ENCODE peak calls at places on chromosomes 5 and 9, in four cellular contexts. Y is stimulated activated CD8-positive, alpha-beta memory T cell treated with anti-CD3 and anti-CD28 coated beads, Interleukin-7, amount 100 ng/mL, for 1 hour; C is ELR; K is ACHN. N is an unnamed sample.

GRCh38 chr9:37902804-37903580 is 935 bp downstream of the SLC25A51 start:
- DNase-seq in C (peak), Y (no peak), K (peak), N (peak)

GRCh38 chr9:135474915-135475314 is 4.7 kb upstream of the PPP1R26 start:
- DNase-seq in K (peak), C (peak), Y (no peak), N (no peak)

GRCh38 chr9:22054076-22054475 is 45.0 kb upstream of the CDKN2B start:
- DNase-seq in Y (no peak), K (no peak), C (peak), N (no peak)

GRCh38 chr5:56476487-56476856 is 243.3 kb upstream of the ANKRD55 start:
- DNase-seq in C (no peak), K (no peak), Y (no peak), N (no peak)

GRCh38 chr5:125349432-125349831 is 603.0 kb upstream of the ZNF608 start:
- DNase-seq in Y (no peak), K (no peak), C (no peak), N (no peak)

GRCh38 chr5:141598389-141599360 is 20.1 kb downstream of the DIAPH1 start:
- DNase-seq in K (peak), Y (no peak), C (peak), N (peak)

GRCh38 chr9:15999422-16000339 is 446.8 kb downstream of the CCDC171 start:
- DNase-seq in Y (no peak), C (peak), K (peak), N (peak)

GRCh38 chr9:130150779-130151381 is 21.3 kb upstream of the NCS1 start:
- DNase-seq in K (peak), Y (no peak), C (peak), N (peak)

GRCh38 chr9:70576121-70576520 is 161.7 kb upstream of the KLF9 start:
- DNase-seq in Y (no peak), K (no peak), C (no peak), N (no peak)

GRCh38 chr5:51618234-51618633 is 235.0 kb downstream of the ISL1 start:
- DNase-seq in K (no peak), Y (no peak), C (no peak), N (peak)

GRCh38 chr5:143341807-143342570 is 61.5 kb downstream of the NR3C1 start:
- DNase-seq in C (peak), Y (no peak), K (peak), N (peak)

GRCh38 chr9:138112090-138112748 is 234.6 kb downstream of the CACNA1B start:
- DNase-seq in K (no peak), C (no peak), Y (no peak), N (no peak)

GRCh38 chr5:73985145-73985544 is 359.1 kb downstream of the ARHGEF28 start:
- DNase-seq in Y (no peak), C (peak), K (no peak), N (peak)

GRCh38 chr9:99264070-99264469 is 42.0 kb downstream of the SEC61B start:
- DNase-seq in Y (no peak), C (peak), K (no peak), N (no peak)

GRCh38 chr5:122101636-122102285 is 23.7 kb upstream of the LOX start:
- DNase-seq in Y (no peak), C (peak), K (peak), N (peak)

GRCh38 chr9:21560281-21560745 is 78.2 kb upstream of the IFNE start:
- DNase-seq in Y (no peak), C (no peak), K (no peak), N (no peak)

GRCh38 chr5:34487202-34487879 is 168.8 kb upstream of the RAI14 start:
- DNase-seq in Y (no peak), C (peak), K (no peak), N (peak)

GRCh38 chr5:157607371-157608161 is 32.0 kb upstream of the ADAM19 start:
- DNase-seq in K (no peak), Y (peak), C (peak), N (peak)

GRCh38 chr9:98087420-98088354 is 31.2 kb downstream of the NANS start:
- DNase-seq in K (no peak), Y (no peak), C (no peak), N (no peak)

GRCh38 chr9:127555830-127556820 is 56.0 kb upstream of the STXBP1 start:
- DNase-seq in C (peak), Y (peak), K (peak), N (peak)

GRCh38 chr9:76530458-76531100 is 71.6 kb downstream of the GCNT1 start:
- DNase-seq in Y (no peak), C (no peak), K (no peak), N (no peak)

GRCh38 chr5:35785601-35786085 is 71.0 kb upstream of the IL7R start:
- DNase-seq in C (peak), Y (no peak), K (no peak), N (peak)

GRCh38 chr5:5331838-5332237 is 90.6 kb upstream of the ICE1 start:
- DNase-seq in K (peak), Y (no peak), C (no peak), N (peak)

GRCh38 chr9:90095682-90096081 is 490.9 kb downstream of the GADD45G start:
- DNase-seq in C (no peak), Y (no peak), K (no peak), N (no peak)

GRCh38 chr5:146794326-146795029 is 84.1 kb downstream of the PPP2R2B start:
- DNase-seq in Y (no peak), K (no peak), C (no peak), N (no peak)

GRCh38 chr5:39476466-39477215 is 51.9 kb upstream of the DAB2 start:
- DNase-seq in K (no peak), C (peak), Y (no peak), N (peak)

GRCh38 chr9:96130970-96131369 is 171.0 kb downstream of the HSD17B3 start:
- DNase-seq in K (no peak), Y (no peak), C (no peak), N (no peak)

GRCh38 chr9:76759726-76760125 is 4.5 kb upstream of the PCA3 start:
- DNase-seq in K (no peak), C (no peak), Y (no peak), N (no peak)

N was measured in renal cortical epithelial cell.